ENCODE peak calls at places on chromosomes 2 and 18, in ten cellular contexts. N is A673; X is CD8-positive, alpha-beta memory T cell; K is fibroblast of lung; V is ovary; O is astrocyte of the spinal cord; W is left lung; S is left ventricle myocardium inferior; T is mesendoderm; M is neural progenitor cell. Y is an unnamed sample.

GRCh38 chr2:60959501-60959900 is 58.0 kb upstream of the PEX13 start:
- DNase-seq in O (no peak), N (no peak), V (no peak), X (no peak), T (no peak), S (no peak), K (no peak), W (no peak), M (no peak), Y (no peak)

GRCh38 chr18:58268849-58269248 is 224.8 kb downstream of the NEDD4L start:
- DNase-seq in K (no peak), T (peak; percentile 75), N (no peak), W (no peak), X (no peak), V (no peak), S (no peak), O (peak; percentile 50), M (no peak), Y (no peak)

GRCh38 chr2:179467111-179467510 is 202.5 kb upstream of the SESTD1 start:
- DNase-seq in M (no peak), V (no peak), O (peak; percentile 43), S (no peak), W (no peak), X (no peak), N (no peak), K (no peak), T (no peak), Y (no peak)

GRCh38 chr2:70328921-70329561 is 27.2 kb upstream of the FAM136A start:
- DNase-seq in N (no peak), T (peak; percentile 87), S (no peak), M (no peak), X (no peak), V (no peak), O (no peak), K (no peak), W (peak; percentile 63), Y (no peak)

GRCh38 chr2:152376385-152376784 is 41.4 kb downstream of the FMNL2 start:
- DNase-seq in W (no peak), M (no peak), S (no peak), K (no peak), O (no peak), X (no peak), T (peak; percentile 52), N (no peak), V (no peak), Y (no peak)

GRCh38 chr18:60358516-60358915 is 14.1 kb downstream of the MC4R start:
- DNase-seq in V (no peak), W (no peak), K (peak; percentile 53), M (no peak), T (no peak), X (no peak), N (peak; percentile 2), S (no peak), O (peak; percentile 49), Y (no peak)

GRCh38 chr2:58896600-58896999 is 655.5 kb upstream of the FANCL start:
- DNase-seq in N (no peak), K (peak; percentile 61), O (peak; percentile 75), X (no peak), S (no peak), V (no peak), W (no peak), T (no peak), M (no peak), Y (no peak)

GRCh38 chr18:2414235-2414634 is 157.1 kb downstream of the METTL4 start:
- DNase-seq in M (no peak), K (no peak), W (no peak), T (no peak), O (no peak), S (no peak), N (no peak), X (no peak), V (no peak), Y (no peak)

GRCh38 chr18:9823805-9824473 is 61.8 kb upstream of the TXNDC2 start:
- DNase-seq in K (peak; percentile 53), W (no peak), M (no peak), O (peak; percentile 87), T (no peak), V (no peak), S (no peak), N (no peak), X (no peak), Y (no peak)

GRCh38 chr2:231685349-231686191 is 22.8 kb upstream of the PTMA start:
- DNase-seq in O (no peak), V (no peak), T (peak; percentile 65), W (no peak), K (no peak), M (peak; percentile 62), N (no peak), X (no peak), S (no peak), Y (no peak)

GRCh38 chr2:238380336-238380735 is 46.4 kb upstream of the ASB1 start:
- DNase-seq in W (no peak), O (no peak), T (no peak), S (no peak), N (no peak), M (no peak), X (no peak), V (no peak), K (no peak), Y (no peak)

GRCh38 chr18:13026583-13027270 is 35.6 kb downstream of the CEP192 start:
- DNase-seq in K (peak; percentile 27), N (no peak), S (no peak), V (no peak), T (no peak), M (no peak), X (no peak), W (no peak), O (peak; percentile 56), Y (no peak)

GRCh38 chr2:157470321-157470720 is 26.4 kb upstream of the CYTIP start:
- DNase-seq in W (no peak), M (no peak), V (no peak), S (no peak), O (no peak), K (no peak), N (no peak), X (no peak), T (peak; percentile 66), Y (peak; percentile 68)

GRCh38 chr2:26925100-26925791 is 45.2 kb upstream of the MAPRE3 start:
- DNase-seq in W (no peak), S (no peak), M (peak; percentile 69), N (no peak), T (peak; percentile 55), V (no peak), O (no peak), K (no peak), X (no peak), Y (no peak)

GRCh38 chr2:102664439-102665042 is 45.2 kb downstream of the SLC9A2 start:
- DNase-seq in O (no peak), X (no peak), S (no peak), M (no peak), W (no peak), T (peak; percentile 50), N (no peak), V (no peak), K (no peak), Y (peak; percentile 63)

GRCh38 chr2:28172114-28172898 is 220.4 kb upstream of the FOSL2 start:
- DNase-seq in S (no peak), N (no peak), T (no peak), M (no peak), V (no peak), X (no peak), K (peak; percentile 61), O (peak; percentile 61), W (no peak), Y (no peak)

GRCh38 chr2:10045561-10046355 is 2.4 kb downstream of the KLF11 start:
- DNase-seq in M (no peak), O (no peak), V (peak; percentile 62), N (no peak), S (no peak), T (no peak), K (no peak), W (no peak), X (no peak), Y (no peak)
- H3K4me3 ChIP-seq in M (no peak overlapping the region), O (no peak overlapping the region), V (no peak overlapping the region), N (no peak overlapping the region), S (peak overlapping the region; percentile 70), T (no peak overlapping the region), K (no peak overlapping the region), W (peak overlapping the region; percentile 57), X (no peak overlapping the region), Y (no peak overlapping the region)

DNA sequence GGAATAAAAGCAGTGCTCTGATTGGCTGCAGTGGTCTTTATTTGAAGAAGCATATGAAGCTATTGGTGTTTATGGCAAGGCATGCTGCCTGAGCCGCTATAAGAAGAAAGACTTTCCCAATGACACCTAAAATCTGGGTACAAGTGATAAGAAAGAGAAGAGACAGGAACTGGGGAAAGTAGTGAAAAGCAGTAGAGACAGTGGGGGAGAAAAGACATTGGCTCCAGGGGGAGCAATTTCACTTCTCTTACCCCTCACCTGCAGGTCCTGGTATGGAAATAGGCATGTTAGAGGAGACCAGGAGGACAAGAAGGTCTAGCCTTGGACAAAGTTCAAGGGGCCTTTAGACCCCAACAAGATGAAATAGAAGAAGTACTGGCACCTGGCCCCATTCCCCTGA is 47.1 kb downstream of the PLCL1 start:
- DNase-seq in K (no peak), X (no peak), M (peak; percentile 37), N (no peak), O (no peak), W (no peak), S (no peak), V (no peak), T (peak; percentile 61), Y (no peak)
- H3K4me3 ChIP-seq in K (no peak overlapping the region), X (no peak overlapping the region), M (no peak overlapping the region), N (no peak overlapping the region), O (no peak overlapping the region), W (no peak overlapping the region), S (no peak overlapping the region), V (no peak overlapping the region), T (no peak overlapping the region), Y (no peak overlapping the region)

DNA sequence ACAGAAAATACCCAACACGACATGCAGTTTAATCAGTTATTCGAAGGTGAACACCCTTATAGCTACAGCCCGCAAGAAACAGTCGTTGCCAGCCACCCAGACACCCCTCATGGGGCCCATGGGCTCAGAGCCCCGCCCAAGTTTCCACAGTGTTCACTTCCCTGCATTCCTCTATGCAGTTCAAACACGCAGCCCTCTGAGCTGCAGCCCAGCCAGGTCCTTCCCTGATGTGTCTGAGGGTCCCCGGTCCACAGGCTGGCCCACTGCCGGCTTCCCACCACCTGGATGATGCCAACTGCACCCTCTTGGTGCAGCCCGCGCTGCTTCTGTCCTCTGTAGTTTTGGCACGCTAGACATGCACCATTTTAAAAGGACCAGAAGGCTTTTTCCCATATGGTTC is 87.4 kb downstream of the ZNF516 start:
- DNase-seq in K (no peak), W (no peak), O (no peak), V (no peak), N (no peak), S (no peak), M (no peak), X (no peak), T (no peak), Y (no peak)
- H3K4me3 ChIP-seq in K (no peak overlapping the region), W (no peak overlapping the region), O (no peak overlapping the region), V (no peak overlapping the region), N (no peak overlapping the region), S (no peak overlapping the region), M (no peak overlapping the region), X (no peak overlapping the region), T (no peak overlapping the region), Y (no peak overlapping the region)

GRCh38 chr2:120239488-120240287 is 13.0 kb upstream of the RALB start:
- DNase-seq in W (peak; percentile 70), O (peak; percentile 88), X (no peak), N (no peak), V (peak; percentile 61), T (peak; percentile 36), K (peak; percentile 75), M (peak; percentile 28), S (peak; percentile 47), Y (no peak)
- H3K4me3 ChIP-seq in W (no peak overlapping the region), O (no peak overlapping the region), X (no peak overlapping the region), N (no peak overlapping the region), V (no peak overlapping the region), T (no peak overlapping the region), K (no peak overlapping the region), M (no peak overlapping the region), S (peak overlapping the region; percentile 32), Y (no peak overlapping the region)

GRCh38 chr2:88450925-88451575 is 1.4 kb downstream of the FOXI3 start:
- DNase-seq in K (no peak), S (no peak), O (no peak), W (no peak), X (no peak), N (no peak), V (no peak), M (no peak), T (no peak), Y (no peak)
- H3K4me3 ChIP-seq in K (no peak overlapping the region), S (no peak overlapping the region), O (no peak overlapping the region), W (no peak overlapping the region), X (no peak overlapping the region), N (no peak overlapping the region), V (no peak overlapping the region), M (peak overlapping the region; percentile 72), T (peak overlapping the region; percentile 45), Y (no peak overlapping the region)

Y was measured in GM12864.